ENCODE peak calls at places on chromosomes 16 and 17, in five cellular contexts. One of them, this sample, is unnamed. For H3K4me1, the result is how much of the 10 kb centered on the place peaks cover.

GRCh38 chr17:3724373-3725077 is 822 bp downstream of the HASPIN start:
- DNase-seq in uterus: no peak
- DNase-seq in prostate gland: no peak
- DNase-seq in Peyer's patch: no peak
- DNase-seq in hepatocyte: no peak
- DNase-seq in this sample: no peak

GRCh38 chr17:1629647-1630310 is 1.1 kb upstream of the SLC43A2 start:
- DNase-seq in uterus: no peak
- DNase-seq in prostate gland: peak
- DNase-seq in Peyer's patch: peak
- DNase-seq in hepatocyte: peak
- DNase-seq in this sample: peak

GRCh38 chr17:21419299-21420239 is 43.4 kb downstream of the KCNJ12 start:
- DNase-seq in uterus: no peak
- DNase-seq in prostate gland: no peak
- DNase-seq in Peyer's patch: no peak
- DNase-seq in hepatocyte: no peak
- DNase-seq in this sample: no peak

GRCh38 chr16:74480150-74481029 is 59.1 kb upstream of the CLEC18B start:
- DNase-seq in uterus: peak
- DNase-seq in prostate gland: peak
- DNase-seq in Peyer's patch: no peak
- DNase-seq in hepatocyte: peak
- DNase-seq in this sample: peak

GRCh38 chr17:15261063-15261817 is 3.9 kb downstream of the PMP22 start:
- DNase-seq in uterus: peak
- DNase-seq in prostate gland: no peak
- DNase-seq in Peyer's patch: no peak
- DNase-seq in hepatocyte: peak
- DNase-seq in this sample: peak

GRCh38 chr17:80832888-80833583 is 158.6 kb upstream of the CHMP6 start:
- DNase-seq in uterus: peak
- DNase-seq in prostate gland: peak
- DNase-seq in Peyer's patch: peak
- DNase-seq in hepatocyte: peak
- DNase-seq in this sample: peak

GRCh38 chr17:29674270-29674669 is 51.6 kb upstream of the CORO6 start:
- DNase-seq in uterus: no peak
- DNase-seq in prostate gland: no peak
- DNase-seq in Peyer's patch: no peak
- DNase-seq in hepatocyte: no peak
- DNase-seq in this sample: no peak

GRCh38 chr16:65044861-65045260 is 77.0 kb downstream of the CDH11 start:
- DNase-seq in uterus: no peak
- DNase-seq in prostate gland: no peak
- DNase-seq in Peyer's patch: no peak
- DNase-seq in hepatocyte: no peak
- DNase-seq in this sample: no peak

GRCh38 chr17:9544221-9544620 is 31.4 kb downstream of the STX8 start:
- DNase-seq in uterus: no peak
- DNase-seq in prostate gland: no peak
- DNase-seq in Peyer's patch: no peak
- DNase-seq in hepatocyte: no peak
- DNase-seq in this sample: no peak

GRCh38 chr16:10551881-10552280 is 28.5 kb downstream of the EMP2 start:
- DNase-seq in uterus: no peak
- DNase-seq in prostate gland: no peak
- DNase-seq in Peyer's patch: no peak
- DNase-seq in hepatocyte: no peak
- DNase-seq in this sample: no peak

GRCh38 chr17:64130559-64131001 is 636 bp upstream of the ERN1 start:
- DNase-seq in uterus: peak
- DNase-seq in prostate gland: no peak
- DNase-seq in Peyer's patch: peak
- DNase-seq in hepatocyte: no peak
- DNase-seq in this sample: peak

GRCh38 chr17:81365148-81365600 is 30.1 kb upstream of the BAHCC1 start:
- DNase-seq in uterus: peak
- DNase-seq in prostate gland: peak
- DNase-seq in Peyer's patch: no peak
- DNase-seq in hepatocyte: peak
- DNase-seq in this sample: peak

GRCh38 chr17:58520843-58521430 is 6.5 kb upstream of the MTMR4 start:
- DNase-seq in uterus: no peak
- DNase-seq in prostate gland: no peak
- DNase-seq in Peyer's patch: no peak
- DNase-seq in hepatocyte: peak
- DNase-seq in this sample: no peak

GRCh38 chr17:5784791-5785190 is 200.5 kb upstream of the NLRP1 start:
- DNase-seq in uterus: no peak
- DNase-seq in prostate gland: no peak
- DNase-seq in Peyer's patch: no peak
- DNase-seq in hepatocyte: no peak
- DNase-seq in this sample: no peak

DNA sequence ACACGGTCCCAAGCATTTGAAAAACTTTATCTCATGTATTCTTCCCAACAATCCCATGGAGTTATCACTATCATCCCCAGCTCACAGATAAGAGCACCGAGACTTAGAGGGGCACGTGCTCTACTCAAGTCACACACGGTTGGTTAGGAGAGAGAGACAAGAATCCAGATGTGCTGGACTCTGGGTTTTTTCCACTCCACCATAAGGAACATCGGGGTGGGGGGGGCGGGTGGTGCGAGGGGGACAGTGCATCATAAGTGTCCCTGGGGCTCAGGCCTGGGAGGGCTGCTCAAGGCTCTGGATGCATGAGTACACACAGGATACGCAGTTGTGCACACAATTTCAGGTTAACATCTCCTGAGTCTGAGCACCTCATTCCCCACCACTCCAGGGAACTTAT is 7.4 kb downstream of the CDC42EP4 start:
- DNase-seq in uterus: no peak
- DNase-seq in prostate gland: no peak
- DNase-seq in Peyer's patch: no peak
- DNase-seq in hepatocyte: peak
- DNase-seq in this sample: no peak
- H3K4me3 ChIP-seq in uterus: peak
- H3K4me3 ChIP-seq in prostate gland: peak
- H3K4me3 ChIP-seq in Peyer's patch: peak
- H3K4me3 ChIP-seq in hepatocyte: no peak
- H3K4me3 ChIP-seq in this sample: no peak

GRCh38 chr17:73156166-73156840 is 8.5 kb upstream of the SSTR2 start:
- DNase-seq in uterus: peak
- DNase-seq in prostate gland: peak
- DNase-seq in Peyer's patch: peak
- DNase-seq in hepatocyte: peak
- DNase-seq in this sample: peak
- H3K4me1 ChIP-seq in uterus: under half
- H3K4me1 ChIP-seq in prostate gland: under half
- H3K4me1 ChIP-seq in Peyer's patch: under half
- H3K4me1 ChIP-seq in hepatocyte: under half
- H3K4me1 ChIP-seq in this sample: under half

GRCh38 chr16:57282510-57283213 is 1.8 kb downstream of the PLLP start:
- DNase-seq in uterus: no peak
- DNase-seq in prostate gland: no peak
- DNase-seq in Peyer's patch: no peak
- DNase-seq in hepatocyte: no peak
- DNase-seq in this sample: no peak
- H3K4me3 ChIP-seq in uterus: no peak
- H3K4me3 ChIP-seq in prostate gland: no peak
- H3K4me3 ChIP-seq in Peyer's patch: peak
- H3K4me3 ChIP-seq in hepatocyte: no peak
- H3K4me3 ChIP-seq in this sample: no peak

DNA sequence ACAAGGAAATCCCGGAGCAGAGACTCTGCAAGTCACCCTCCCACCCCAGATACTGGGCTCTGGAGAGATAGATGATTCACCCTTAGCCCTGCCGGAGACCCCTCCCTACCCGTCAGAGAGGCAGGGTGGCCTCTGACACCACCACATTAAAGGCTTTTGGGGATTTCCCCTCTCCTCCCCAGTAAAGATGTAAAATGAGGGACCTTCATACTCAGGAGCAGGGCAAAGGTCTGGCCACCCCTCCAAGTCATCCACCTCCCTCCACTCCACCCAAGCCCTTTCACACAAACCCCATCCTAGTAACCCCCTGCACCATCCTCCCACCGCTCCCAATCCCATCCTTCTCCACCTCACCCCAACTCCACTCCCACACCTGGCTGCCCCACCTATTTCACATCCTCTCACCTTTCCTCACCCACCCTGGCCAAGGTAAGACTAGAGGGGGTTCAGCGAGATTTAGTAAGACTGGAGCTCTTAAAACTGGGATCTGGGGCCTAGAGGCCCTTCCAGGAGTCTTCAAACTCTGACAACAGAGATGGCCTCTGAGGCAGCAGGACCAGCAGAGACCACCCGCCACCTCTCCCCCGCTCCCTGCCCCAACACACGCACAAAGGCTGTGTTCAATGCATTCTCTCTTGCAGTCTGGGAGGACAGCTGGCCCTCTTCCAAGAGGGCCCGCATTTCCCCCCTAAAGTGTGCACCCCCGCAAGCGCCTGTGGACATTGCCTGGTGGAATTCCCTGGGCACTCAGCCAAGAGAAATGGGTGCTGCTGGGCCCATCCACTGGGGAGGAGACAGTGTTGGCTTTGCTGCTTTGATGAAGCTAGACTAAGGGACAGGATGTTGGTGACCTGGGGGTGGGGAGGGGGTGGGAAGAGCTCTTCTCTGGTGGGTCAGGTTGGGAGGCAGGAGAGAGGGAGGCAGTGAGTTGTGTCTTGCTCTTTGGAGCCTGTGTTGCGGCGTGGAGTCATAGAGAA is 1.1 kb downstream of the ABAT start:
- DNase-seq in uterus: no peak
- DNase-seq in prostate gland: no peak
- DNase-seq in Peyer's patch: no peak
- DNase-seq in hepatocyte: peak
- DNase-seq in this sample: no peak
- H3K4me1 ChIP-seq in uterus: under half
- H3K4me1 ChIP-seq in prostate gland: under half
- H3K4me1 ChIP-seq in Peyer's patch: under half
- H3K4me1 ChIP-seq in hepatocyte: under half
- H3K4me1 ChIP-seq in this sample: under half

GRCh38 chr16:85851034-85851780 is 47.8 kb upstream of the IRF8 start:
- DNase-seq in uterus: no peak
- DNase-seq in prostate gland: no peak
- DNase-seq in Peyer's patch: peak
- DNase-seq in hepatocyte: no peak
- DNase-seq in this sample: no peak

GRCh38 chr16:85854935-85855334 is 44.0 kb upstream of the IRF8 start:
- DNase-seq in uterus: no peak
- DNase-seq in prostate gland: no peak
- DNase-seq in Peyer's patch: no peak
- DNase-seq in hepatocyte: no peak
- DNase-seq in this sample: no peak

GRCh38 chr16:85856585-85856984 is 42.4 kb upstream of the IRF8 start:
- DNase-seq in uterus: no peak
- DNase-seq in prostate gland: no peak
- DNase-seq in Peyer's patch: peak
- DNase-seq in hepatocyte: no peak
- DNase-seq in this sample: peak

GRCh38 chr16:85856054-85856453 is 42.9 kb upstream of the IRF8 start:
- DNase-seq in uterus: no peak
- DNase-seq in prostate gland: no peak
- DNase-seq in Peyer's patch: no peak
- DNase-seq in hepatocyte: no peak
- DNase-seq in this sample: peak

GRCh38 chr16:85853641-85854545 is 45.1 kb upstream of the IRF8 start:
- DNase-seq in uterus: no peak
- DNase-seq in prostate gland: no peak
- DNase-seq in Peyer's patch: peak
- DNase-seq in hepatocyte: no peak
- DNase-seq in this sample: peak
- H3K4me3 ChIP-seq in uterus: no peak
- H3K4me3 ChIP-seq in prostate gland: no peak
- H3K4me3 ChIP-seq in Peyer's patch: no peak
- H3K4me3 ChIP-seq in hepatocyte: no peak
- H3K4me3 ChIP-seq in this sample: no peak

GRCh38 chr16:2030036-2030435 is 3.3 kb downstream of the NHERF2 start:
- DNase-seq in uterus: no peak
- DNase-seq in prostate gland: no peak
- DNase-seq in Peyer's patch: no peak
- DNase-seq in hepatocyte: no peak
- DNase-seq in this sample: no peak

GRCh38 chr16:2033057-2033911 is 6.6 kb downstream of the NHERF2 start:
- DNase-seq in uterus: peak
- DNase-seq in prostate gland: no peak
- DNase-seq in Peyer's patch: no peak
- DNase-seq in hepatocyte: peak
- DNase-seq in this sample: no peak

GRCh38 chr16:2031081-2031577 is 4.4 kb downstream of the NHERF2 start:
- DNase-seq in uterus: no peak
- DNase-seq in prostate gland: no peak
- DNase-seq in Peyer's patch: no peak
- DNase-seq in hepatocyte: no peak
- DNase-seq in this sample: no peak

GRCh38 chr16:2034695-2035430 is 8.2 kb downstream of the NHERF2 start:
- DNase-seq in uterus: peak
- DNase-seq in prostate gland: no peak
- DNase-seq in Peyer's patch: no peak
- DNase-seq in hepatocyte: no peak
- DNase-seq in this sample: no peak

GRCh38 chr16:2032285-2033056 is 5.8 kb downstream of the NHERF2 start:
- DNase-seq in uterus: peak
- DNase-seq in prostate gland: no peak
- DNase-seq in Peyer's patch: no peak
- DNase-seq in hepatocyte: no peak
- DNase-seq in this sample: no peak
- H3K4me1 ChIP-seq in uterus: under half
- H3K4me1 ChIP-seq in prostate gland: under half
- H3K4me1 ChIP-seq in Peyer's patch: half or more
- H3K4me1 ChIP-seq in hepatocyte: half or more
- H3K4me1 ChIP-seq in this sample: under half

DNA sequence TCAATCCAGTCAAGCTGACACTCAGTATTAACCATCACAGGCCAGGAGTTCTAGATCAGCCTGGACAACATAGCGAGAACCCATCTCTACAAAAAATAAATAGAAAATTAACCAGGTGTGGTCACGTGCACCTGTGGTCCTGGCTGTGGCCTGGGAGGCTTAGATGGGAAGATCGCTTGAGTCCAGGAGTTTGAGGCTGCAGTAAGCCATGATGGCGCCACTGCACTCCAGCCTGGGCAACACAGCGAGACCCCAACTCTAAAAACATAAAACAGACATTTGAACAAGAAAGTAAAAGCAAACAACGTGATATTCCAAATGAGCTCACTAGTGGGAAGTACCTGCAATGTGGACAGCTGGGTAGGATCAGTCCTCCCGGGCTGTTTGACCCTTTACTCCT is 41.9 kb downstream of the CRISPLD2 start:
- DNase-seq in uterus: no peak
- DNase-seq in prostate gland: no peak
- DNase-seq in Peyer's patch: no peak
- DNase-seq in hepatocyte: no peak
- DNase-seq in this sample: no peak
- H3K4me3 ChIP-seq in uterus: no peak
- H3K4me3 ChIP-seq in prostate gland: no peak
- H3K4me3 ChIP-seq in Peyer's patch: no peak
- H3K4me3 ChIP-seq in hepatocyte: no peak
- H3K4me3 ChIP-seq in this sample: no peak

This sample was measured in colonic mucosa.